ENCODE peak calls at places on chromosomes 13 and 19, in ten cellular contexts. W is AG09309, P is IMR-90, S is stomach, G is lung, R is heart left ventricle, C is fibroblast of the aortic adventitia, H is sigmoid colon, U is colonic mucosa, L is tibial nerve. B is an unnamed sample.

GRCh38 chr13:47459512-47459911 is 541.6 kb downstream of the SUCLA2 start:
- DNase-seq in W (no peak), P (peak; percentile 43), S (no peak), G (no peak), R (no peak), C (peak; percentile 66), H (no peak), U (no peak), L (no peak), B (peak; percentile 11)

GRCh38 chr13:27822873-27823311 is 30.6 kb downstream of the GSX1 start:
- DNase-seq in W (no peak), P (no peak), S (no peak), G (no peak), R (no peak), C (peak; percentile 28), H (no peak), U (no peak), L (no peak), B (no peak)

GRCh38 chr13:29402168-29402621 is 193.3 kb downstream of the SLC7A1 start:
- DNase-seq in W (no peak), P (peak; percentile 44), S (no peak), G (no peak), R (no peak), C (peak; percentile 14), H (no peak), U (no peak), L (no peak), B (no peak)

GRCh38 chr19:40542197-40542859 is 34.3 kb upstream of the SHKBP1 start:
- DNase-seq in W (no peak), P (peak; percentile 60), S (peak; percentile 32), G (peak; percentile 68), R (peak; percentile 81), C (peak; percentile 93), H (peak; percentile 95), U (peak; percentile 67), L (no peak), B (no peak)

GRCh38 chr13:86585826-86586225 is 786.6 kb upstream of the SLITRK6 start:
- DNase-seq in W (no peak), P (peak; percentile 93), S (no peak), G (no peak), R (no peak), C (peak; percentile 90), H (peak; percentile 90), U (peak; percentile 36), L (peak; percentile 13), B (no peak)

GRCh38 chr13:51726446-51727185 is 77.3 kb downstream of the DHRS12 start:
- DNase-seq in W (peak; percentile 52), P (peak; percentile 90), S (no peak), G (no peak), R (no peak), C (peak; percentile 95), H (no peak), U (no peak), L (no peak), B (peak; percentile 66)

GRCh38 chr19:55179570-55180484 is at the start of gene SYT5:
- DNase-seq in W (no peak), P (no peak), S (peak; percentile 40), G (no peak), R (no peak), C (no peak), H (no peak), U (peak; percentile 62), L (no peak), B (no peak)

GRCh38 chr19:3380829-3381228 is 14.4 kb downstream of the NFIC start:
- DNase-seq in W (no peak), P (no peak), S (no peak), G (no peak), R (no peak), C (no peak), H (no peak), U (no peak), L (no peak), B (no peak)

GRCh38 chr13:113769106-113769505 is 10.1 kb downstream of the TMEM255B start:
- DNase-seq in W (no peak), P (no peak), S (no peak), G (no peak), R (no peak), C (no peak), H (peak; percentile 32), U (no peak), L (no peak), B (no peak)

GRCh38 chr13:66994097-66994496 is 236.0 kb downstream of the PCDH9 start:
- DNase-seq in W (no peak), P (peak; percentile 52), S (peak; percentile 61), G (peak; percentile 66), R (peak; percentile 68), C (peak; percentile 67), H (peak; percentile 71), U (peak; percentile 39), L (peak; percentile 45), B (no peak)

GRCh38 chr13:76965759-76966421 is 17.6 kb downstream of the ACOD1 start:
- DNase-seq in W (peak; percentile 44), P (peak; percentile 61), S (peak; percentile 33), G (no peak), R (peak; percentile 58), C (peak; percentile 90), H (peak; percentile 75), U (peak; percentile 29), L (peak; percentile 66), B (peak; percentile 88)

GRCh38 chr19:30227071-30227621 is 145.0 kb upstream of the ZNF536 start:
- DNase-seq in W (no peak), P (no peak), S (no peak), G (no peak), R (no peak), C (no peak), H (peak; percentile 55), U (no peak), L (no peak), B (no peak)

DNA sequence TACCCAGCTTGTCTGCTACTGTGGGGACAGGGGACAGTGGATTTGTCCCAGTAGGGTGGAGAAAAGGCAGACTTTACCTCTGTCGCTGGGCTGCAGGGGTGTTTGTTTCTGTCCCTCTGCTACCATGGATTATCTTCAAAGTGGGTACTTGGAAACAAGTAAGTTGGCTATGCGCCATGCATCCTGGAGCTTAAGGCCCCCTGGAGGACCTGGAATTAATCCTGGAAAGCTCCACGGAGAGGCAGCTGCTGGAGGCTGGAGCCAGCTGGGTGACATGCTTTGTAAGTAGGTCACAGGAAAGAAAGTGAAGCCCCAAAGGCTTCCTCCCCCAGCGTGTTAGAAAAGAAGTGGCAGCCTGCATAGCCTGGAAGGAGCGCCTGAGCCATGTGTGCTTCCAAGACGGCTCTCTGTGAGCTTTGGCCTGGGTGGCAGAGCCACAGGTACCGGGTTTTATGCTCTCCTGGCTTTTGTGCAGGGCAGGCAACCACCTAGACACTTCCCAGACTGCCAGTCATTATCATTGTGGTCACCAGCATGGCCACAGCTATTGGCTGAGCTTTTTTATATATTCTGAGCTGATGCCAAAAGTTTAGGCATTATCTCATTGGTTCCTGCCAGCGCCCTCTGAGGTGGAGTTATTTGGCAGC is 9.5 kb downstream of the B3GLCT start:
- DNase-seq in W (no peak), P (peak; percentile 36), S (peak; percentile 43), G (no peak), R (peak; percentile 69), C (peak; percentile 51), H (peak; percentile 81), U (no peak), L (peak; percentile 12), B (no peak)
- TF ChIP-seq CTCF in W (no peak), P (no peak), S (no peak), G (no peak), R (no peak), C (no peak), H (no peak), U (no peak), L (no peak), B (no peak)

GRCh38 chr19:6971366-6971765 is 49.9 kb downstream of the MBD3L2B start:
- DNase-seq in W (no peak), P (no peak), S (no peak), G (no peak), R (no peak), C (no peak), H (no peak), U (no peak), L (no peak), B (peak; percentile 3)
- TF ChIP-seq CTCF in W (no peak), P (no peak), S (no peak), G (no peak), R (no peak), C (no peak), H (no peak), U (no peak), L (no peak), B (no peak)

GRCh38 chr13:73941752-73942151 is 192.5 kb downstream of the KLF12 start:
- DNase-seq in W (no peak), P (no peak), S (no peak), G (no peak), R (no peak), C (no peak), H (no peak), U (no peak), L (no peak), B (no peak)

GRCh38 chr13:73939071-73939380 is 195.2 kb downstream of the KLF12 start:
- DNase-seq in W (no peak), P (no peak), S (no peak), G (no peak), R (no peak), C (no peak), H (no peak), U (no peak), L (no peak), B (no peak)

GRCh38 chr13:73939603-73940002 is 194.6 kb downstream of the KLF12 start:
- DNase-seq in W (no peak), P (no peak), S (no peak), G (no peak), R (no peak), C (no peak), H (no peak), U (no peak), L (no peak), B (no peak)

GRCh38 chr13:73938375-73939070 is 195.7 kb downstream of the KLF12 start:
- DNase-seq in W (peak; percentile 76), P (peak; percentile 94), S (no peak), G (no peak), R (no peak), C (peak; percentile 82), H (no peak), U (no peak), L (no peak), B (peak; percentile 80)

GRCh38 chr13:73940098-73940497 is 194.1 kb downstream of the KLF12 start:
- DNase-seq in W (no peak), P (no peak), S (no peak), G (no peak), R (peak; percentile 42), C (no peak), H (no peak), U (no peak), L (no peak), B (no peak)
- TF ChIP-seq CTCF in W (no peak), P (no peak), S (no peak), G (no peak), R (no peak), C (no peak), H (no peak), U (no peak), L (no peak), B (no peak)

DNA sequence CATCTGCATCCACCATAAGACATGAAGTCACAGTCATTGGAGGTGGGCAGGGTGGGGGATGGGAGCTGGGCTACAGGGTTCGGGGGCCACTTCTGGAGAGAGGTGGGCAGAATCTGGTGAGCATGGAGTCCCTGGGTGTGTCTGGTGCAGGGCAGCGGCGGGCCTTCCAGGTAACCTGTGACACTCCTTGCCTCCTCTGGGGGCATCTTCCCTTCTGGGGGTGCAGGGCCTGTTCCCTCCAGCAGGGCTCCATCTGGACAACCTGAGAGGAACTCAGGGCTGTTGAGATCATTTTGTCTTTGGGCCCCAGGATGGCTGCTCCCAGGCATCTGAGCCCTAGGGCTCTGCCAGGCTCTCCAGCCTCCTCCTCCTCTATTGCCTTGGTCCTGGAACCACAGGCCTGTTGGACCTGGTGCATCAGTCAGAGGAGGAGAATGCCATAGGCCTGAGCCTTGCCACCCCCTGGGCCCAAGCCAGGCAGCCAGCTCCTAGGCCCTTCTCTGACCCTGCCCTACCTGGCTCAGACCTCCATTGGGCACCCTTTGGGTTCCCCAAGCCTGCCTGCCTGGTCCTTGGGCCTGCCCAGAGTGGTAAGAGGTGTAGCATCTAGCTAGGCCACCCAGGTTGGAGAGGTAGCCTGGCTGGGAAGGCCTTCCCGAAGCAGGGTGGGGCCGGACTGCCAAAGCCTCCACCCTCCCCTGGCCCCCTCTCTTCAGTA is 13.4 kb downstream of the LYL1 start:
- DNase-seq in W (no peak), P (no peak), S (no peak), G (no peak), R (no peak), C (no peak), H (no peak), U (no peak), L (no peak), B (no peak)
- TF ChIP-seq CTCF in W (peak; percentile 41), P (peak; percentile 49), S (no peak), G (no peak), R (no peak), C (peak; percentile 48), H (no peak), U (no peak), L (no peak), B (peak; percentile 70)